ENCODE peak calls at places on chromosome 13, in five cellular contexts. U, T, B, I and C are unnamed samples.

GRCh38 chr13:95906999-95907398 is 146.2 kb downstream of the UGGT2 start:
- DNase-seq in B (no peak), T (no peak), U (no peak), I (no peak), C (no peak)

GRCh38 chr13:60369242-60369641 is 27.8 kb upstream of the TDRD3 start:
- DNase-seq in U (no peak), B (no peak), I (no peak), T (no peak), C (no peak)

GRCh38 chr13:99496322-99497142 is 4.7 kb upstream of the TM9SF2 start:
- DNase-seq in T (no peak), I (peak), U (no peak), B (peak), C (no peak)

GRCh38 chr13:89796196-89796595 is 1551.3 kb upstream of the MIR17HG start:
- DNase-seq in T (no peak), I (no peak), U (no peak), B (no peak), C (no peak)

GRCh38 chr13:85772379-85772778 is 26.8 kb downstream of the SLITRK6 start:
- DNase-seq in U (no peak), B (peak), T (no peak), I (no peak), C (no peak)

GRCh38 chr13:95485518-95486144 is 66.9 kb upstream of the CLDN10 start:
- DNase-seq in I (peak), T (no peak), B (no peak), U (no peak), C (no peak)

GRCh38 chr13:39025433-39025839 is 12.5 kb downstream of the PROSER1 start:
- DNase-seq in U (no peak), I (no peak), B (no peak), T (no peak), C (no peak)

GRCh38 chr13:21458457-21458815 is 667 bp downstream of the ZDHHC20 start:
- DNase-seq in B (no peak), T (peak), I (peak), U (peak), C (peak)

GRCh38 chr13:22271963-22272362 is 601.1 kb downstream of the FGF9 start:
- DNase-seq in U (no peak), T (no peak), B (no peak), I (no peak), C (no peak)

GRCh38 chr13:32731576-32731975 is 145.3 kb downstream of the PDS5B start:
- DNase-seq in U (no peak), B (no peak), T (no peak), I (no peak), C (no peak)

GRCh38 chr13:95128045-95128643 is 173.1 kb downstream of the ABCC4 start:
- DNase-seq in T (no peak), B (peak), U (no peak), I (no peak), C (no peak)

GRCh38 chr13:34867590-34867989 is 74.5 kb upstream of the NBEA start:
- DNase-seq in B (no peak), T (no peak), I (no peak), U (no peak), C (no peak)

GRCh38 chr13:73177911-73178565 is 119.2 kb downstream of the KLF5 start:
- DNase-seq in I (no peak), U (no peak), T (no peak), B (no peak), C (no peak)

GRCh38 chr13:43935878-43936277 is 56.2 kb downstream of the LACC1 start:
- DNase-seq in B (no peak), T (no peak), U (no peak), I (no peak), C (no peak)

GRCh38 chr13:87680298-87680697 is 9.1 kb downstream of the SLITRK5 start:
- DNase-seq in U (no peak), T (no peak), B (no peak), I (no peak), C (no peak)

GRCh38 chr13:35881360-35881759 is 249.8 kb downstream of the DCLK1 start:
- DNase-seq in I (no peak), T (no peak), U (no peak), B (no peak), C (no peak)

GRCh38 chr13:49082653-49083536 is 107.2 kb downstream of the FNDC3A start:
- DNase-seq in U (no peak), B (no peak), T (no peak), I (no peak), C (no peak)

GRCh38 chr13:95644611-95645052 is at the start of gene DZIP1:
- DNase-seq in B (peak), T (no peak), I (no peak), U (no peak), C (peak)

GRCh38 chr13:87696458-87696857 is 25.3 kb downstream of the SLITRK5 start:
- DNase-seq in U (no peak), B (no peak), I (no peak), T (no peak), C (no peak)

GRCh38 chr13:73228546-73228945 is 169.7 kb downstream of the KLF5 start:
- DNase-seq in I (no peak), B (no peak), U (no peak), T (no peak), C (no peak)

GRCh38 chr13:109123971-109124370 is 494.6 kb downstream of the MYO16 start:
- DNase-seq in I (no peak), T (no peak), U (no peak), B (no peak), C (no peak)

GRCh38 chr13:26961890-26962615 is 201.5 kb upstream of the GPR12 start:
- DNase-seq in B (peak), I (no peak), T (no peak), U (no peak), C (no peak)

GRCh38 chr13:113651511-113652403 is 6.2 kb downstream of the ATP4B start:
- DNase-seq in I (no peak), B (no peak), U (no peak), T (no peak), C (no peak)
- TF ChIP-seq TAF1 in I (no peak), B (no peak), U (no peak), T (no peak), C (no peak)

GRCh38 chr13:50481936-50482335 is 361.6 kb downstream of the DLEU7 start:
- DNase-seq in T (no peak), U (no peak), B (no peak), I (no peak), C (no peak)

GRCh38 chr13:50485979-50486935 is 357.2 kb downstream of the DLEU7 start:
- DNase-seq in U (no peak), I (peak), B (no peak), T (no peak), C (no peak)

GRCh38 chr13:50484472-50485113 is 358.9 kb downstream of the DLEU7 start:
- DNase-seq in I (peak), U (no peak), B (no peak), T (no peak), C (no peak)

DNA sequence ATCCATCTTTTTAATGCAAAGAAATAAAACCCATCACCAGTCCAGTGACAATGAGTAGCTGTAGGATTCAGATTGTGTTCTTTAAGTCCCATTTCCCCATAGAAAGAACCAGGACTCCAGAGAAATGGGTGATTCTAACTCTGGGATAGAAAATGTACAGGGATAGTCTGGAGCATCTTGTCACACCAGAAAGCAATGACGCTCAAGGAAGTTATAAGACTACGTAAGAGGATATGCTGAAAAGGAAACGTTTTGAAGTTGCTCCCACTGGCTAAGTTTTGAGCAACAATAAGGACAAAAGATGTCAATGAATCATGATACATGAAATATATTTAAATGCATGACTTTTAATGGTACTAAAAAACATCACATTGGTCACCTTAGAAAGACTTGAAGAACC is 360.1 kb downstream of the DLEU7 start:
- DNase-seq in I (no peak), U (no peak), B (no peak), T (no peak), C (no peak)
- TF ChIP-seq TAF1 in I (no peak), U (no peak), B (no peak), T (no peak), C (no peak)

DNA sequence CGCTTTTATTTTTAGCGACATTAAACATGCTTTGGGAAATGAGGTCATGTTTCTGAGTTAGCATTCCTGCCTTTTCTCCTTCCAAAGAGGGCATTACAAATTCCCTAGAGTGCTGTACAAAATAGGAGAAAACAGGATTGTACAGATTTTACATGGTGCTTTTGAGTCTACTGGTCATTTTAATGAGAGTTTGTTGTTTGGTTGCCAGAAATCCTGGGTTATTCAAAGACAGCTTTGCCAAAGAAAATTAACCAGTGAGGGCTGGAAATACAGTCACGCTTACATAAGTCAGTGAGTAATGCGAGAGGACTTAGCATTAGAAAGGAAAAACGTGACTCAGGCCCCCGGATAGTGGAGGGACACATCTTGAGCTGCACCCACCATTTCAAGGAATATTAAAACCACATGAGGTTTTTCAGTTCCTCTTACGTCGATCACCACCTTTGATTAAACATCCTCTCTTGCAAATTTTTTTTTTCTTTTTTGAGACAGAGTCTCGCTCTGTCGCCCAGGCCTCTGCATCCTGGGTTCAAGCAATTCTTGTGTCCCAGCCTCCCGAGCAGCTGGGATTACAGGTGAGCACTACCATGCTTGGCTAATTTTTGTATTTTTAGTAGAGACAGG is 55.4 kb downstream of the SACS start:
- DNase-seq in I (no peak), U (peak), T (no peak), B (no peak), C (peak)
- TF ChIP-seq TAF1 in I (no peak), U (no peak), T (no peak), B (no peak), C (no peak)

GRCh38 chr13:97395437-97396136 is 38.4 kb upstream of the RAP2A start:
- DNase-seq in I (no peak), U (no peak), T (no peak), B (no peak), C (no peak)
- TF ChIP-seq TAF1 in I (no peak), U (no peak), T (no peak), B (no peak), C (no peak)

DNA sequence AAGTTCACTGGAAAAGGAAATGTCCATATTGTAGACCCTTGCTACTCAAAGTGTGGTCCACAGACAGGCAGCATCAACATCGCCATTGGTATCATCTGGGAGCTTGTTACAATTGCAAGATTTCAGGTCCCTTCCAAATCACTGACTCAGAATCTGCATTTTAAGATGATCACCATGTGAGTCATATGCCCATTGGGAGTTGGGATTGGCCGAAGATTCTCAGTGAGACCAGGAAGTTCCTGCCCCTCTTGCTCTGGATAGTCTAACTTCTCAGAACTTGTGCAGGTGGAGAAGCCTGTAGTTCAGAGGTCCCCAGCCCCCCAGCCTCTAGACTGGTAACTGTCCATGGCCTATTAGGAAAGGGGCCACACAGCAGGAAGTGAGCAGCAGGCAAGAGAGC is 48.9 kb upstream of the URAD start:
- DNase-seq in B (no peak), U (no peak), T (no peak), I (no peak), C (no peak)
- TF ChIP-seq TAF1 in B (no peak), U (no peak), T (no peak), I (no peak), C (no peak)

DNA sequence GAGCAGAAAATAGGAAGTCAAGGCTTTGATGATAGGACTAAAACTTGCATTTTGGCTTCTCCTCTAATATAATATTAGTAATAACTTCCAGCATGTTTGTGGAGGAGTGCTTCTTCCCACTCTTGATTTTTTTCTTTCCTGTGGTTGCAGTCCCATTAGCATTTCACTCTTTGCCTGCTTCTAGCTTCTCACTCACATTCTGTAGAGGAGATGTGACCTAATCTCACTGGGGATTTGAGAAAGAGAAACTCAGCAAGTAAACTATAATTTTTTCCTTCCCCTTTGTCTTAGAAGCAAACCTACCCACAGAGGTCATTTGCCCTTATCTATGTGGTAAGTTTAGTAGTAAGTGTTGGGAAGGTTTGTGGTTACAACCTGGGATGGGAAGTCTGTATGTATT is 169.4 kb upstream of the HTR2A start:
- DNase-seq in I (no peak), B (no peak), U (no peak), T (no peak), C (no peak)
- TF ChIP-seq TAF1 in I (no peak), B (no peak), U (no peak), T (no peak), C (no peak)

GRCh38 chr13:111531505-111531904 is 211.1 kb downstream of the TEX29 start:
- DNase-seq in U (no peak), T (no peak), I (peak), B (no peak), C (no peak)
- TF ChIP-seq TAF1 in U (no peak), T (no peak), I (no peak), B (no peak), C (no peak)

DNA sequence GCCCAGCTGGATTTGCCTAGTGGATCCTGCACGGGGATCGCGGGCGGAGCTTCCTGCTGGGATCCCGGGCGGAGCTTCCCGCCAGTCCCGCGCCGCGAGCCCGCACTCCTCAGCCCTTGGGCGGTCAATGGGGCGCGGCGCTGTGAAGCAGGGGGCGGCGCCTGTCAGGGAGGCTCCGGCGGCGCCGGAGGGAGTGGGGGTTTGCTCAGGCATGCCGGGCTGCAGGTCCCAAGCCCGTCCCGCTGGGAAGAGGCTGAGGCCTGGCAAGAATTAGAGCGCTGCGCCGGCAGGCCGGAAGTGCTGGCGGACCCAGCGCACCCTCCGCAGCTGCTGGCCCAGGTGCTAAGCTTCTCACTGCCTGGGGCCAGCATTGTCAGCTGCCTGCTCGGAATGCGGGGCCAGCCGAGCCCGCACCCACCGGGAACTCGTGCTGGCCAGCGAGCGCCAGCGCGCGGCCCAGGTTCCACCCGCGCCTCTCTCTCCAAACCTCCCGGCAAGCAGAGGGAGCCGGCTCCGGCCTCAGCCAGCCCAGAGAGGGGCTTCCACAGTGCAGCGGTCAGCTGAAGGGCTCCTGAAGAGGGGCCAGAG is 119.6 kb downstream of the PRR20E start:
- DNase-seq in I (no peak), U (no peak), T (no peak), B (no peak), C (no peak)
- TF ChIP-seq TAF1 in I (no peak), U (no peak), T (no peak), B (no peak), C (no peak)

DNA sequence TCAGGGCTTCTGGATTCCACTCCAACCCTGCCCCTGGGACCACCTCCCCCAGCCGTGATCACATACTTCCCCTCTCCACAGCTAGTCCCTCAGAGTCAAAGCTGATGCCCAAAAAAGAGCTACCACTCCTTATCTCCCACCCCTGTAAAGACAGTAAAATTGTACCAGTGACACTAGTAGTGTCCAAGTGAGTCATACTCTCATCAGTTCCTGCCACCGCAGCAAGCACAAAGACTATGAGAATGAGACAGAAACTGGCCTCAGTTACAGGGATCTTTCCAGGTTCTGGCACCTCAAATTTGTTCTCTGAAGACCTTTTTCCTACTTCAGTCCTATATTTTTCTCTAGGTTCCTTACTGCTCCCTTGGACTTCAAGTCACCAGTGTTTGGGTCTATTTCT is 144.2 kb downstream of the SPRY2 start:
- DNase-seq in T (no peak), I (no peak), B (no peak), U (no peak), C (no peak)
- TF ChIP-seq TAF1 in T (no peak), I (no peak), B (no peak), U (no peak), C (no peak)

DNA sequence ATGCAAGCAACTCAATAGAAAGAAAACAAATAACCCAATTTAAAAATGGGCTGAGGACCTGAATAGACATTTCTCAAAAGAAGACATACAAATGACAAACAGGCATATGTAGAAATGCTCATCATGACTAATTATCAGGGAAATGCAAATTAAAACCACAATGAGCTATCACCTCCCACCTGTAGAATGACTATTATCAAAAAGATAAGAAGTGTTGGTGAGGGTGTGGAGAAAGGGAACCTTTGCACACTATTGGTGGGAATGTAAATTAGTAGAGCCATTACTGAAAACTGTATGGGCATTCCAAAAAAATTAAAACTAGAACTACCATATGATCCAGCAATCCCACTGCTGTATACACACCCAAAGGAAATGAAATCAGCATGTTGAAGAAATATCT is 212.2 kb downstream of the SUCLA2 start:
- DNase-seq in T (no peak), U (no peak), I (no peak), B (no peak), C (no peak)
- TF ChIP-seq TAF1 in T (no peak), U (no peak), I (no peak), B (no peak), C (no peak)